ENCODE peak calls at places on chromosomes 16 and 17, in eight cellular contexts. P, S, L, M, V, Y, D and T are unnamed samples.
A peak's percentile ranks its signal among the peaks of the same experiment; 100 is the strongest.

GRCh38 chr17:4005296-4006164 is 41.3 kb upstream of the ATP2A3 start:
- DNase-seq in L (no peak), Y (no peak), M (no peak), S (peak; percentile 66), P (no peak), V (no peak), D (no peak), T (no peak)

GRCh38 chr16:84836234-84836647 is 16.5 kb downstream of the CRISPLD2 start:
- DNase-seq in P (no peak), D (peak; percentile 100), L (no peak), M (peak; percentile 95), S (no peak), V (no peak), Y (peak; percentile 57), T (peak; percentile 72)

GRCh38 chr16:86680137-86680536 is 101.8 kb downstream of the FOXL1 start:
- DNase-seq in L (no peak), D (peak; percentile 87), P (no peak), M (no peak), V (no peak), Y (peak; percentile 16), S (no peak), T (no peak)

GRCh38 chr17:38584350-38584925 is 21.3 kb downstream of the SRCIN1 start:
- DNase-seq in D (peak; percentile 54), L (peak; percentile 39), M (no peak), Y (peak; percentile 59), V (peak; percentile 17), P (no peak), S (peak; percentile 87), T (no peak)

GRCh38 chr17:42325026-42325425 is 36.7 kb downstream of the STAT5A start:
- DNase-seq in L (no peak), P (no peak), S (peak; percentile 54), V (no peak), Y (no peak), D (peak; percentile 89), M (peak; percentile 64), T (no peak)

GRCh38 chr16:3076577-3076976 is 11.1 kb downstream of the IL32 start:
- DNase-seq in Y (no peak), D (no peak), L (no peak), V (no peak), S (no peak), M (no peak), P (no peak), T (no peak)

GRCh38 chr16:53904533-53904932 is 200.6 kb downstream of the FTO start:
- DNase-seq in Y (no peak), S (peak; percentile 69), M (no peak), V (no peak), P (no peak), D (no peak), L (no peak), T (no peak)

GRCh38 chr16:81649561-81649960 is 129.5 kb upstream of the PLCG2 start:
- DNase-seq in S (no peak), D (peak; percentile 32), P (no peak), Y (no peak), L (no peak), M (no peak), V (no peak), T (no peak)

GRCh38 chr17:32486701-32487459 is at the start of gene CDK5R1:
- DNase-seq in D (peak; percentile 58), L (peak; percentile 66), Y (peak; percentile 50), P (peak; percentile 81), V (peak; percentile 73), S (peak; percentile 83), M (no peak), T (peak; percentile 87)